ENCODE peak calls at places on chromosomes 1 and 21, in ten cellular contexts. Z is H9; J is HAP-1; U is thoracic aorta; I is NCI-H1436 treated with DMSO at 0.1 percent for 48 hours; H is effector CD4-positive, alpha-beta T cell; S is mesenteric fat pad; X is lower lobe of right lung; L is T1000; V is NCI-H1092. R is an unnamed sample.

GRCh38 chr21:38349111-38349746 is 92.4 kb downstream of the KCNJ15 start:
- DNase-seq in Z (no peak), J (no peak), U (no peak), I (no peak), H (no peak), S (no peak), X (no peak), L (no peak), V (peak; percentile 19), R (no peak)

GRCh38 chr1:43639990-43640794 is 9.8 kb upstream of the KDM4A start:
- DNase-seq in Z (no peak), J (no peak), U (no peak), I (no peak), H (no peak), S (no peak), X (no peak), L (no peak), V (no peak), R (no peak)

GRCh38 chr1:27351541-27352107 is 9.8 kb downstream of the SYTL1 start:
- DNase-seq in Z (no peak), J (no peak), U (no peak), I (no peak), H (no peak), S (no peak), X (no peak), L (no peak), V (no peak), R (no peak)

GRCh38 chr1:54971317-54971791 is 9.1 kb upstream of the TMEM61 start:
- DNase-seq in Z (no peak), J (no peak), U (no peak), I (no peak), H (no peak), S (peak; percentile 41), X (no peak), L (no peak), V (no peak), R (peak; percentile 56)

GRCh38 chr1:221141606-221142285 is 262.5 kb downstream of the HLX start:
- DNase-seq in Z (no peak), J (no peak), U (no peak), I (no peak), H (no peak), S (no peak), X (no peak), L (no peak), V (no peak), R (no peak)

GRCh38 chr1:224816062-224816461 is 113.4 kb upstream of the DNAH14 start:
- DNase-seq in Z (no peak), J (no peak), U (no peak), I (no peak), H (no peak), S (no peak), X (no peak), L (no peak), V (no peak), R (no peak)

GRCh38 chr1:230708631-230709580 is 5.0 kb downstream of the AGT start:
- DNase-seq in Z (no peak), J (peak; percentile 27), U (no peak), I (no peak), H (no peak), S (no peak), X (no peak), L (no peak), V (no peak), R (peak; percentile 88)

GRCh38 chr1:226549094-226549936 is 751 bp downstream of the STUM start:
- DNase-seq in Z (peak; percentile 38), J (peak; percentile 21), U (no peak), I (no peak), H (no peak), S (peak; percentile 82), X (no peak), L (no peak), V (no peak), R (peak; percentile 12)

GRCh38 chr1:17550684-17551584 is 11.4 kb downstream of the ARHGEF10L start:
- DNase-seq in Z (peak; percentile 56), J (no peak), U (no peak), I (no peak), H (no peak), S (no peak), X (no peak), L (no peak), V (no peak), R (no peak)

GRCh38 chr1:209755926-209756607 is at the start of gene TRAF3IP3:
- DNase-seq in Z (no peak), J (no peak), U (no peak), I (no peak), H (peak; percentile 65), S (no peak), X (peak; percentile 61), L (no peak), V (no peak), R (no peak)

GRCh38 chr1:152107289-152107983 is 7.8 kb downstream of the TCHH start:
- DNase-seq in Z (peak; percentile 82), J (no peak), U (no peak), I (no peak), H (no peak), S (no peak), X (no peak), L (no peak), V (no peak), R (no peak)

GRCh38 chr1:79737193-79737592 is 730.7 kb upstream of the ADGRL4 start:
- DNase-seq in Z (no peak), J (no peak), U (no peak), I (no peak), H (no peak), S (no peak), X (no peak), L (no peak), V (no peak), R (no peak)

GRCh38 chr1:24928631-24929090 is 1.4 kb downstream of the RUNX3 start:
- DNase-seq in Z (no peak), J (peak; percentile 57), U (no peak), I (no peak), H (peak; percentile 57), S (no peak), X (no peak), L (no peak), V (no peak), R (no peak)

GRCh38 chr1:30033276-30034104 is 689.9 kb downstream of the MATN1 start:
- DNase-seq in Z (no peak), J (no peak), U (no peak), I (no peak), H (no peak), S (peak; percentile 41), X (no peak), L (no peak), V (no peak), R (no peak)

GRCh38 chr1:200029624-200030074 is 2.1 kb downstream of the NR5A2 start:
- DNase-seq in Z (peak; percentile 66), J (no peak), U (no peak), I (no peak), H (no peak), S (no peak), X (no peak), L (no peak), V (no peak), R (peak; percentile 31)

GRCh38 chr1:245840971-245841370 is 666.1 kb downstream of the SMYD3 start:
- DNase-seq in Z (no peak), J (no peak), U (no peak), I (no peak), H (no peak), S (no peak), X (no peak), L (no peak), V (no peak), R (no peak)

GRCh38 chr1:46394108-46394871 is at the start of gene FAAH:
- DNase-seq in Z (peak; percentile 92), J (no peak), U (no peak), I (no peak), H (no peak), S (no peak), X (peak; percentile 83), L (no peak), V (no peak), R (peak; percentile 89)

GRCh38 chr1:64875101-64875500 is 91.2 kb downstream of the JAK1 start:
- DNase-seq in Z (no peak), J (no peak), U (no peak), I (no peak), H (no peak), S (no peak), X (no peak), L (no peak), V (no peak), R (no peak)